ENCODE peak calls at places on chromosomes 1 and 21, in five cellular contexts. T is CD8-positive, alpha-beta T cell; C is heart left ventricle; P is GF-D8; I is stimulated activated CD4-positive, alpha-beta T cell treated with anti-CD3 and anti-CD28 coated beads, TNF-alpha, amount 100 ng/mL, for 1 hour. A is an unnamed sample.
A peak's percentile ranks its signal among the peaks of the same experiment; 100 is the strongest.

GRCh38 chr1:57894315-57894714 is 470.5 kb upstream of the DAB1 start:
- DNase-seq in T (no peak), C (no peak), P (no peak), I (no peak), A (no peak)

GRCh38 chr1:191752342-191752741 is 405.9 kb upstream of the RGS18 start:
- DNase-seq in T (no peak), C (no peak), P (no peak), I (no peak), A (no peak)

GRCh38 chr1:175171214-175171913 is 21.2 kb downstream of the KIAA0040 start:
- DNase-seq in T (no peak), C (no peak), P (no peak), I (no peak), A (no peak)

GRCh38 chr1:21667348-21668231 is 1.6 kb downstream of the RAP1GAP start:
- DNase-seq in T (no peak), C (no peak), P (no peak), I (no peak), A (no peak)

GRCh38 chr1:67427947-67428346 is 2.3 kb downstream of the SERBP1 start:
- DNase-seq in T (no peak), C (no peak), P (no peak), I (no peak), A (no peak)

GRCh38 chr1:150692720-150693119 is 4.2 kb downstream of the GOLPH3L start:
- DNase-seq in T (no peak), C (no peak), P (no peak), I (no peak), A (no peak)

GRCh38 chr21:17769049-17769845 is 49.9 kb downstream of the C21orf91 start:
- DNase-seq in T (no peak), C (no peak), P (no peak), I (no peak), A (no peak)

GRCh38 chr21:28072601-28073000 is 920.1 kb downstream of the LTN1 start:
- DNase-seq in T (no peak), C (no peak), P (no peak), I (no peak), A (no peak)

GRCh38 chr1:44652445-44653106 is 21.7 kb downstream of the TMEM53 start:
- DNase-seq in T (peak; percentile 80), C (peak; percentile 79), P (peak; percentile 2), I (peak; percentile 56), A (peak; percentile 60)

GRCh38 chr1:232317336-232317735 is 312.6 kb downstream of the SIPA1L2 start:
- DNase-seq in T (no peak), C (no peak), P (no peak), I (no peak), A (no peak)

GRCh38 chr1:111569913-111570312 is 49.7 kb upstream of the RAP1A start:
- DNase-seq in T (no peak), C (no peak), P (no peak), I (no peak), A (no peak)

GRCh38 chr1:201226859-201227488 is 36.4 kb downstream of the IGFN1 start:
- DNase-seq in T (no peak), C (no peak), P (no peak), I (no peak), A (no peak)

GRCh38 chr1:192066202-192066601 is 92.1 kb upstream of the RGS18 start:
- DNase-seq in T (no peak), C (no peak), P (no peak), I (no peak), A (no peak)

GRCh38 chr1:222767152-222767571 is 30.2 kb downstream of the FAM177B start:
- DNase-seq in T (no peak), C (no peak), P (no peak), I (no peak), A (no peak)

A was measured in RPMI7951.